ENCODE peak calls at places on chromosomes 13 and 19, in eight cellular contexts. C is WTC11; P is stimulated activated effector memory CD8-positive, alpha-beta T cell treated with anti-CD3 and anti-CD28 coated beads, Interleukin-12 subunit alpha, Interleukin-12 subunit beta, amount 100 ng/mL, for 72 hours; G is activated CD4-positive, alpha-beta memory T cell treated with anti-CD3 and anti-CD28 coated beads, Interleukin-2, amount 10 ng/mL, durations not matched to agents 7 days and 5 days; D is fibroblast of lung; X is HuH-7.5; Q is RWPE1; S is AG08396. U is an unnamed sample.

GRCh38 chr19:51365211-51366049 is 758 bp downstream of the ETFB start:
- DNase-seq in X (peak; percentile 30), D (peak; percentile 50), P (no peak), C (no peak), Q (no peak), S (no peak), G (peak; percentile 26), U (no peak)

GRCh38 chr19:30227661-30228112 is 144.5 kb upstream of the ZNF536 start:
- DNase-seq in D (peak; percentile 40), C (peak; percentile 85), X (peak; percentile 91), G (peak; percentile 61), S (peak; percentile 91), P (peak; percentile 29), Q (peak; percentile 52), U (no peak)

GRCh38 chr13:26991508-26992181 is 180.0 kb downstream of the USP12 start:
- DNase-seq in P (no peak), C (no peak), D (peak; percentile 32), S (no peak), Q (no peak), G (no peak), X (peak; percentile 30), U (no peak)

GRCh38 chr13:26721251-26721939 is 39.2 kb downstream of the GPR12 start:
- DNase-seq in Q (no peak), D (no peak), X (no peak), P (peak; percentile 24), C (no peak), S (no peak), G (peak; percentile 45), U (no peak)

GRCh38 chr13:40193290-40194203 is 472.9 kb downstream of the FOXO1 start:
- DNase-seq in G (no peak), Q (no peak), D (peak; percentile 37), X (no peak), C (no peak), S (no peak), P (no peak), U (peak; percentile 40)

GRCh38 chr13:101845501-101846012 is 393.1 kb downstream of the ITGBL1 start:
- DNase-seq in D (no peak), P (no peak), X (no peak), Q (no peak), S (no peak), C (no peak), G (no peak), U (no peak)

GRCh38 chr13:113742000-113742441 is 17.0 kb upstream of the TMEM255B start:
- DNase-seq in X (peak; percentile 57), S (peak; percentile 67), D (peak; percentile 78), C (peak; percentile 53), Q (peak; percentile 67), P (no peak), G (peak; percentile 38), U (no peak)

GRCh38 chr13:45492538-45492937 is 27.8 kb downstream of the COG3 start:
- DNase-seq in G (no peak), X (no peak), Q (no peak), D (peak; percentile 67), C (no peak), P (no peak), S (no peak), U (no peak)

GRCh38 chr13:35720690-35721554 is 244.4 kb upstream of the MAB21L1 start:
- DNase-seq in P (peak; percentile 5), G (peak; percentile 26), Q (peak; percentile 67), C (peak; percentile 87), D (peak; percentile 53), S (peak; percentile 83), X (peak; percentile 60), U (no peak)